ENCODE peak calls at places on chromosomes 2 and 18, in seven cellular contexts. One of them, this sample, is unnamed.

GRCh38 chr2:9179572-9180201 is 26.9 kb upstream of the ASAP2 start:
- DNase-seq in astrocyte: peak
- DNase-seq in CD4-positive, alpha-beta memory T cell: no peak
- DNase-seq in GM23248: peak
- DNase-seq in fibroblast of lung: peak
- DNase-seq in neural progenitor cell: no peak
- DNase-seq in psoas muscle: peak
- DNase-seq in this sample: peak

GRCh38 chr2:240619506-240620148 is 5.7 kb upstream of the GPR35 start:
- DNase-seq in astrocyte: no peak
- DNase-seq in CD4-positive, alpha-beta memory T cell: no peak
- DNase-seq in GM23248: no peak
- DNase-seq in fibroblast of lung: no peak
- DNase-seq in neural progenitor cell: no peak
- DNase-seq in psoas muscle: no peak
- DNase-seq in this sample: no peak

GRCh38 chr2:158407031-158407430 is 49.5 kb downstream of the CCDC148 start:
- DNase-seq in astrocyte: no peak
- DNase-seq in CD4-positive, alpha-beta memory T cell: no peak
- DNase-seq in GM23248: peak
- DNase-seq in fibroblast of lung: no peak
- DNase-seq in neural progenitor cell: no peak
- DNase-seq in psoas muscle: no peak
- DNase-seq in this sample: no peak

GRCh38 chr2:127661949-127662510 is 13.3 kb downstream of the LIMS2 start:
- DNase-seq in astrocyte: no peak
- DNase-seq in CD4-positive, alpha-beta memory T cell: no peak
- DNase-seq in GM23248: peak
- DNase-seq in fibroblast of lung: peak
- DNase-seq in neural progenitor cell: no peak
- DNase-seq in psoas muscle: no peak
- DNase-seq in this sample: no peak

GRCh38 chr2:71713581-71714580 is 260.5 kb downstream of the DYSF start:
- DNase-seq in astrocyte: peak
- DNase-seq in CD4-positive, alpha-beta memory T cell: no peak
- DNase-seq in GM23248: peak
- DNase-seq in fibroblast of lung: peak
- DNase-seq in neural progenitor cell: no peak
- DNase-seq in psoas muscle: peak
- DNase-seq in this sample: peak

GRCh38 chr2:128635361-128635900 is 316.8 kb upstream of the HS6ST1 start:
- DNase-seq in astrocyte: no peak
- DNase-seq in CD4-positive, alpha-beta memory T cell: no peak
- DNase-seq in GM23248: peak
- DNase-seq in fibroblast of lung: no peak
- DNase-seq in neural progenitor cell: no peak
- DNase-seq in psoas muscle: no peak
- DNase-seq in this sample: peak

GRCh38 chr2:43224131-43224570 is 2.3 kb downstream of the ZFP36L2 start:
- DNase-seq in astrocyte: peak
- DNase-seq in CD4-positive, alpha-beta memory T cell: peak
- DNase-seq in GM23248: peak
- DNase-seq in fibroblast of lung: peak
- DNase-seq in neural progenitor cell: peak
- DNase-seq in psoas muscle: peak
- DNase-seq in this sample: no peak

GRCh38 chr2:129070663-129071062 is 752.0 kb upstream of the HS6ST1 start:
- DNase-seq in astrocyte: no peak
- DNase-seq in CD4-positive, alpha-beta memory T cell: no peak
- DNase-seq in GM23248: no peak
- DNase-seq in fibroblast of lung: no peak
- DNase-seq in neural progenitor cell: no peak
- DNase-seq in psoas muscle: no peak
- DNase-seq in this sample: no peak

GRCh38 chr2:19883971-19884720 is 17.6 kb downstream of the TTC32 start:
- DNase-seq in astrocyte: no peak
- DNase-seq in CD4-positive, alpha-beta memory T cell: no peak
- DNase-seq in GM23248: no peak
- DNase-seq in fibroblast of lung: no peak
- DNase-seq in neural progenitor cell: no peak
- DNase-seq in psoas muscle: no peak
- DNase-seq in this sample: peak

GRCh38 chr2:239316562-239317465 is 84.0 kb downstream of the HDAC4 start:
- DNase-seq in astrocyte: peak
- DNase-seq in CD4-positive, alpha-beta memory T cell: no peak
- DNase-seq in GM23248: peak
- DNase-seq in fibroblast of lung: peak
- DNase-seq in neural progenitor cell: no peak
- DNase-seq in psoas muscle: peak
- DNase-seq in this sample: peak

GRCh38 chr18:31942301-31942998 is 478 bp downstream of the TRAPPC8 start:
- DNase-seq in astrocyte: peak
- DNase-seq in CD4-positive, alpha-beta memory T cell: peak
- DNase-seq in GM23248: peak
- DNase-seq in fibroblast of lung: peak
- DNase-seq in neural progenitor cell: peak
- DNase-seq in psoas muscle: peak
- DNase-seq in this sample: no peak

GRCh38 chr2:20766798-20767644 is 55.9 kb downstream of the LDAH start:
- DNase-seq in astrocyte: no peak
- DNase-seq in CD4-positive, alpha-beta memory T cell: no peak
- DNase-seq in GM23248: no peak
- DNase-seq in fibroblast of lung: no peak
- DNase-seq in neural progenitor cell: no peak
- DNase-seq in psoas muscle: no peak
- DNase-seq in this sample: no peak

GRCh38 chr18:49031511-49032188 is 80.9 kb upstream of the SMAD7 start:
- DNase-seq in astrocyte: no peak
- DNase-seq in CD4-positive, alpha-beta memory T cell: peak
- DNase-seq in GM23248: no peak
- DNase-seq in fibroblast of lung: no peak
- DNase-seq in neural progenitor cell: no peak
- DNase-seq in psoas muscle: no peak
- DNase-seq in this sample: peak

GRCh38 chr2:212282596-212283330 is 255.8 kb downstream of the ERBB4 start:
- DNase-seq in astrocyte: peak
- DNase-seq in CD4-positive, alpha-beta memory T cell: no peak
- DNase-seq in GM23248: peak
- DNase-seq in fibroblast of lung: no peak
- DNase-seq in neural progenitor cell: no peak
- DNase-seq in psoas muscle: no peak
- DNase-seq in this sample: no peak

GRCh38 chr2:129805889-129806288 is 173.6 kb upstream of the RAB6C start:
- DNase-seq in astrocyte: no peak
- DNase-seq in CD4-positive, alpha-beta memory T cell: no peak
- DNase-seq in GM23248: no peak
- DNase-seq in fibroblast of lung: no peak
- DNase-seq in neural progenitor cell: no peak
- DNase-seq in psoas muscle: no peak
- DNase-seq in this sample: no peak

GRCh38 chr2:231379266-231380215 is 16.0 kb upstream of the B3GNT7 start:
- DNase-seq in astrocyte: no peak
- DNase-seq in CD4-positive, alpha-beta memory T cell: no peak
- DNase-seq in GM23248: no peak
- DNase-seq in fibroblast of lung: no peak
- DNase-seq in neural progenitor cell: no peak
- DNase-seq in psoas muscle: no peak
- DNase-seq in this sample: no peak

GRCh38 chr18:46623541-46623940 is 33.5 kb downstream of the LOXHD1 start:
- DNase-seq in astrocyte: no peak
- DNase-seq in CD4-positive, alpha-beta memory T cell: no peak
- DNase-seq in GM23248: peak
- DNase-seq in fibroblast of lung: no peak
- DNase-seq in neural progenitor cell: no peak
- DNase-seq in psoas muscle: no peak
- DNase-seq in this sample: peak

GRCh38 chr2:239302083-239302807 is 98.6 kb downstream of the HDAC4 start:
- DNase-seq in astrocyte: no peak
- DNase-seq in CD4-positive, alpha-beta memory T cell: no peak
- DNase-seq in GM23248: no peak
- DNase-seq in fibroblast of lung: no peak
- DNase-seq in neural progenitor cell: no peak
- DNase-seq in psoas muscle: peak
- DNase-seq in this sample: no peak

GRCh38 chr18:48827321-48828200 is 123.2 kb downstream of the SMAD7 start:
- DNase-seq in astrocyte: peak
- DNase-seq in CD4-positive, alpha-beta memory T cell: no peak
- DNase-seq in GM23248: peak
- DNase-seq in fibroblast of lung: peak
- DNase-seq in neural progenitor cell: peak
- DNase-seq in psoas muscle: no peak
- DNase-seq in this sample: peak

GRCh38 chr2:104487381-104487780 is 366.5 kb upstream of the POU3F3 start:
- DNase-seq in astrocyte: peak
- DNase-seq in CD4-positive, alpha-beta memory T cell: no peak
- DNase-seq in GM23248: peak
- DNase-seq in fibroblast of lung: no peak
- DNase-seq in neural progenitor cell: no peak
- DNase-seq in psoas muscle: no peak
- DNase-seq in this sample: no peak

GRCh38 chr2:112884869-112885502 is 26.0 kb upstream of the IL37 start:
- DNase-seq in astrocyte: no peak
- DNase-seq in CD4-positive, alpha-beta memory T cell: peak
- DNase-seq in GM23248: peak
- DNase-seq in fibroblast of lung: peak
- DNase-seq in neural progenitor cell: peak
- DNase-seq in psoas muscle: peak
- DNase-seq in this sample: no peak

GRCh38 chr2:145245268-145245667 is 725.3 kb upstream of the ZEB2 start:
- DNase-seq in astrocyte: no peak
- DNase-seq in CD4-positive, alpha-beta memory T cell: no peak
- DNase-seq in GM23248: no peak
- DNase-seq in fibroblast of lung: no peak
- DNase-seq in neural progenitor cell: no peak
- DNase-seq in psoas muscle: no peak
- DNase-seq in this sample: no peak

GRCh38 chr2:197108758-197109157 is 182.3 kb upstream of the PGAP1 start:
- DNase-seq in astrocyte: peak
- DNase-seq in CD4-positive, alpha-beta memory T cell: no peak
- DNase-seq in GM23248: peak
- DNase-seq in fibroblast of lung: peak
- DNase-seq in neural progenitor cell: no peak
- DNase-seq in psoas muscle: peak
- DNase-seq in this sample: peak

GRCh38 chr2:26018184-26018716 is 15.6 kb upstream of the RAB10 start:
- DNase-seq in astrocyte: peak
- DNase-seq in CD4-positive, alpha-beta memory T cell: no peak
- DNase-seq in GM23248: peak
- DNase-seq in fibroblast of lung: peak
- DNase-seq in neural progenitor cell: peak
- DNase-seq in psoas muscle: peak
- DNase-seq in this sample: peak

DNA sequence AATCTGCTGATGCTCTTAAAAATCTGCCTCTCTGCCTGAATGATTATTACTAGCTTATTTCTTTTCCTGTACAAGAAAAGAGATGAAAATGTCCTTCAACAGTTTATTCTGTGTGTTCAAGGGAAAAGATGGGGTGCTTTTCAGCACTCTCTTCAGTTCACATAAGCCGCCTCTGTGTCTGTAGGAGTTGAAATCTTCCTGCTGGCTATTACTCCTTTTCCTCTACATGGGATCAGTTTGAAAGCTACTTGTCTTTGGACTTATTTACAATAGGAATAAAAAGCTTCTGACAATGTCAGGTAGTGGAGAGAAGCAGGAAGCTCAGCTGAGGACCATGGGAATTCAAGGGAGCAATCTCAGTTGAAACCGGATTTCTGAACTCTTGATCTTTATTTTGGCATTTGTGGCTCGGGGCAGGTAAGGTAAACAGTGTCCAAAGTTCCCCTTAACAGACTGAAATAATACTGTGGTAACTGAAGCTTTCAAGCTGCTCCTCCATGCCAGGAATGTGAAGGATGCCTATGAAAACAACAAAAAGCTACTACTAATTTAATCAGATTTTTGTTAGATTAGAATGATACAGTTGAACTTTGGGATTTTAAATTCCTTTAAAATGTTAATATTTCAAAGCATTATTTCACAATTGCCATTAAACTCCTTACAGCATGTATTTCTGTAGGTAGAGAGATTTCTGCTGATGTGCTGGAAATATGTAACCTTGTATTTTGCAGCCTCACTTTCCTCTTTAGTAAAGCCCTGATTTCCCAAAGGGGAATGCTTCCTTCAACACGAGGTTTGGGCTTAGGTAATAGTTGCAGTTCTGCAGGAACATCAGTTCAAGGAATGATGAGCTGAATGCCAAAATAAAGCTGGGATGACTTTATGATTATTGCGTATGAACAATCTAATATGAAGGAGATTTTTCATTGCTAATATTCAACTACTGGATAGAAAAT is 43.6 kb downstream of the MAPRE2 start:
- DNase-seq in astrocyte: peak
- DNase-seq in CD4-positive, alpha-beta memory T cell: no peak
- DNase-seq in GM23248: no peak
- DNase-seq in fibroblast of lung: no peak
- DNase-seq in neural progenitor cell: no peak
- DNase-seq in psoas muscle: no peak
- DNase-seq in this sample: no peak
- H3K27ac ChIP-seq in astrocyte: no peak
- H3K27ac ChIP-seq in CD4-positive, alpha-beta memory T cell: no peak
- H3K27ac ChIP-seq in GM23248: no peak
- H3K27ac ChIP-seq in fibroblast of lung: no peak
- H3K27ac ChIP-seq in neural progenitor cell: no peak
- H3K27ac ChIP-seq in psoas muscle: peak
- H3K27ac ChIP-seq in this sample: peak

GRCh38 chr2:216539120-216539519 is 40.5 kb downstream of the RPL37A start:
- DNase-seq in astrocyte: no peak
- DNase-seq in CD4-positive, alpha-beta memory T cell: no peak
- DNase-seq in GM23248: no peak
- DNase-seq in fibroblast of lung: no peak
- DNase-seq in neural progenitor cell: no peak
- DNase-seq in psoas muscle: no peak
- DNase-seq in this sample: no peak
- H3K27ac ChIP-seq in astrocyte: no peak
- H3K27ac ChIP-seq in CD4-positive, alpha-beta memory T cell: no peak
- H3K27ac ChIP-seq in GM23248: no peak
- H3K27ac ChIP-seq in fibroblast of lung: no peak
- H3K27ac ChIP-seq in neural progenitor cell: no peak
- H3K27ac ChIP-seq in psoas muscle: no peak
- H3K27ac ChIP-seq in this sample: peak

GRCh38 chr2:48849770-48850169 is 94.2 kb upstream of the LHCGR start:
- DNase-seq in astrocyte: peak
- DNase-seq in CD4-positive, alpha-beta memory T cell: no peak
- DNase-seq in GM23248: peak
- DNase-seq in fibroblast of lung: peak
- DNase-seq in neural progenitor cell: no peak
- DNase-seq in psoas muscle: no peak
- DNase-seq in this sample: no peak
- H3K27ac ChIP-seq in astrocyte: peak
- H3K27ac ChIP-seq in CD4-positive, alpha-beta memory T cell: no peak
- H3K27ac ChIP-seq in GM23248: no peak
- H3K27ac ChIP-seq in fibroblast of lung: no peak
- H3K27ac ChIP-seq in neural progenitor cell: no peak
- H3K27ac ChIP-seq in psoas muscle: no peak
- H3K27ac ChIP-seq in this sample: no peak

DNA sequence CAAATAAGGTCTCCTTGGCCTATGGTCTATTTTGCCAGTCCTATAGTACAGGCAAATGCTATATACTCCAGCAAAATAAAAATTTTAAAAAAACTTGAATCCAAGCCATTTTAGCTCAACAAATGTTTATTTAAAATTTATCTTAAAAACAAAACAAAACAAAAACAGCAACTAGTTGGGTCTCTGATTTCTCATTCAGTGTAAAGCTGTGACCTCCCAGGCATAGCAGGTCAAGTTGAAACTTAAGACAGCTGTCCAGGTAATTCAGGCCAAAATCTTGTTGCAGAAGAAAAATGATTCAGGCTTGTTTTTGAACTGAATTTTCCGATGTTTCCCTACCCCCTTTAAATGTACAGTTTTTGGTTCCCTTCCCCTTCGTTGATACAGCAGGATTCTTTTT is 58.4 kb downstream of the CABLES1 start:
- DNase-seq in astrocyte: no peak
- DNase-seq in CD4-positive, alpha-beta memory T cell: no peak
- DNase-seq in GM23248: no peak
- DNase-seq in fibroblast of lung: no peak
- DNase-seq in neural progenitor cell: no peak
- DNase-seq in psoas muscle: no peak
- DNase-seq in this sample: no peak
- H3K27ac ChIP-seq in astrocyte: no peak
- H3K27ac ChIP-seq in CD4-positive, alpha-beta memory T cell: no peak
- H3K27ac ChIP-seq in GM23248: peak
- H3K27ac ChIP-seq in fibroblast of lung: no peak
- H3K27ac ChIP-seq in neural progenitor cell: no peak
- H3K27ac ChIP-seq in psoas muscle: no peak
- H3K27ac ChIP-seq in this sample: peak

This sample was measured in right atrium auricular region.